ENCODE peak calls at places on chromosomes 12 and 14, in four cellular contexts. I, Q, B and N are unnamed samples.

GRCh38 chr12:73445658-73446324 is 1091.8 kb upstream of the ATXN7L3B start:
- DNase-seq in I (no peak), B (no peak), Q (no peak), N (no peak)

GRCh38 chr14:35254736-35255135 is 37.4 kb upstream of the PSMA6 start:
- DNase-seq in B (no peak), Q (no peak), I (no peak), N (no peak)

GRCh38 chr12:56007892-56008471 is 10.9 kb downstream of the SUOX start:
- DNase-seq in Q (no peak), I (no peak), B (no peak), N (no peak)

GRCh38 chr14:69580009-69580577 is 5.4 kb upstream of the CCDC177 start:
- DNase-seq in Q (no peak), I (peak), B (peak), N (no peak)

GRCh38 chr14:58362798-58363412 is 32.8 kb upstream of the TOMM20L start:
- DNase-seq in Q (no peak), B (no peak), I (no peak), N (no peak)

GRCh38 chr12:105992849-105993740 is 145.7 kb downstream of the NUAK1 start:
- DNase-seq in I (no peak), B (no peak), Q (no peak), N (no peak)

GRCh38 chr14:54836231-54836630 is 66.4 kb downstream of the GCH1 start:
- DNase-seq in Q (no peak), I (no peak), B (no peak), N (no peak)

GRCh38 chr14:75982724-75983358 is 1.0 kb upstream of the TGFB3 start:
- DNase-seq in Q (peak), I (no peak), B (no peak), N (no peak)

GRCh38 chr12:753401-754237 is 1.2 kb downstream of the WNK1 start:
- DNase-seq in I (peak), B (no peak), Q (peak), N (peak)

DNA sequence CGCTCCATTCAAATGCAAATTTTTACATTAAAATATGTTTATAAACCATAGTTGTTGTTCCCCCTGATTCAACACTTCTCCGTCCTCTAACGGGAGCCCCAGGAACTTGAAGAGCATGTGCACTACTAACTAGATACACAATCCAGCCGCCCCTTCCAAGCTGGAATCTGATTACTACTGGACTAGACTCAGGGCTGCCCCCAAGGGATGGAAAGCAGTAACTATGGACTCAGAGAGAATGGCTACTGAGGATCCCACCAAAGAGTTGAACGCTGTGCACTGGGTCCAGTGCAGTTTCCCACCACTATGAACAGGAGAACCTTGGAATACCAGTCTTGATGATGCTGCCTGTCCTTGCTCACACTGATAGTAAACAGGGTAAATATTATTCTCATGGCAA is 48.6 kb upstream of the PCNX1 start:
- DNase-seq in B (no peak), Q (no peak), I (no peak), N (no peak)
- TF ChIP-seq CTCF in B (no peak), Q (no peak), I (peak), N (no peak)

DNA sequence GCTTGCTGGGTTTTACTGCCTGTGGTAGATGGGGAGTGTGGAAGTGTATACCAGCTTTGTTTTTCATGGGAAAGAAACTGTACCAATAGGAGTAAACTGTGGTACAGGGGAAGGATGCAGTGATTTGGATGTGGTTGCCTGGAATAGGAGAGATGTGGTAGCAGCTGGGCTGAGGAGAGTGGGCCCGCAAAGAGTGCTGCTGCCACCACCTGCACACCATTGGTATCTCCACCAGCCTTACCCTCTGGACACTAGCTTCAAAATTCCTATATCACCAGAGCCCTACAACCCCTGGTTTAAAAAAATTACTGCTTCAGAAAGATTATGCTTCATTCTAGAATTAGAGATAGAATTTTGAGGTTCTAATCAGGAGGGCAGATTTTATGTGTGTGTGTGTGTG is 53.6 kb downstream of the AKAP6 start:
- DNase-seq in Q (no peak), B (no peak), I (no peak), N (no peak)
- TF ChIP-seq CTCF in Q (peak), B (peak), I (peak), N (no peak)

GRCh38 chr14:21643407-21643806 is 8.7 kb upstream of the OR10G2 start:
- DNase-seq in Q (no peak), B (no peak), I (no peak), N (no peak)
- TF ChIP-seq CTCF in Q (no peak), B (no peak), I (no peak), N (no peak)

DNA sequence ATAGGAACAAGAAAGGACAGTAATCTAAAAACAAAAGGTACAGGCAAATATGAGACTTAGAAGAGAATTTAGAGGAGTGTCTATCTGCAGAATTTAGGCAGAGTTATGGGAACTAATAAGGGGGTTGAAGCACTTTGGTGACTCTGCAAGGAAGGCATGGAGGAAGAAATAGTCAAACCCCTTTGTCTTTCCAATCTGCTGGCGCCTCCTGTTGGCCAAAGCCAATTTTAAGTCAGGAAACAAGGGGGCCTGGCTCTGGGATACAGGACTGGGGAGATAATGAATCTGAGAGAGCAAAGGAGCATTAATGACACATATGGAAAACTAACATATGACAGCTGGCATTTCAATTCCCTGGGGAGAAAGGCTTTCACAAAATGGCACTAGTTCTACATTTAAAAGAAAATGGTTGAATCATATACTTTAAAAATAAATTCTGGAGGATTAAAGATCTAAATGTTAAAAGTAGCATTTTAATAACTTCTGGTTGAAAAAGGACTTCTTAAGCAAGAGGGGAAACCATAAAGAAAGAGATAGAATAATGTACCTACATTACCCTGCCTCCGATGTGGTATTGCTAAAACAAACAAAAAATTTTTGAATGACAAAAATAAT is 48.5 kb upstream of the CSRP2 start:
- DNase-seq in Q (no peak), I (no peak), B (no peak), N (no peak)
- TF ChIP-seq CTCF in Q (peak), I (peak), B (peak), N (no peak)

DNA sequence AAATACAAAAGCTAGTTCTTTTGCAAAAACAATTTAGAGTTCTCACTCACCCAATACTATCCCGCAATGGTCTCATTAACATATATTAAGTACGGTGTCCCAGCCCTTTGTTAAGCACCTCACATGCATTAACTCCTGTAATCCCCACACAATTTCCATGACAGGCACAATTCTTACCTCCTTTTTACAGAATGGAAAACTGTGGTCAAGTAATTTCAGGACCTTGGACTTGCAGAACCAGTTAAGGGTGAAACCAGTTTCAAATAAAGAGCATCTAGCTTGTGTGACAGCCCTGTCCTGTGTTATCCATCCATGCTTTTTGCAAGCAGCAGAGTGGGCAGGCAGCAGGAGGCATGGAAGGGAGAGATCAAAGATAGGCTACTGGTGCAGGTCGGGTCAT is 470.8 kb downstream of the NELL2 start:
- DNase-seq in B (no peak), Q (no peak), I (no peak), N (no peak)
- TF ChIP-seq CTCF in B (no peak), Q (no peak), I (no peak), N (no peak)

DNA sequence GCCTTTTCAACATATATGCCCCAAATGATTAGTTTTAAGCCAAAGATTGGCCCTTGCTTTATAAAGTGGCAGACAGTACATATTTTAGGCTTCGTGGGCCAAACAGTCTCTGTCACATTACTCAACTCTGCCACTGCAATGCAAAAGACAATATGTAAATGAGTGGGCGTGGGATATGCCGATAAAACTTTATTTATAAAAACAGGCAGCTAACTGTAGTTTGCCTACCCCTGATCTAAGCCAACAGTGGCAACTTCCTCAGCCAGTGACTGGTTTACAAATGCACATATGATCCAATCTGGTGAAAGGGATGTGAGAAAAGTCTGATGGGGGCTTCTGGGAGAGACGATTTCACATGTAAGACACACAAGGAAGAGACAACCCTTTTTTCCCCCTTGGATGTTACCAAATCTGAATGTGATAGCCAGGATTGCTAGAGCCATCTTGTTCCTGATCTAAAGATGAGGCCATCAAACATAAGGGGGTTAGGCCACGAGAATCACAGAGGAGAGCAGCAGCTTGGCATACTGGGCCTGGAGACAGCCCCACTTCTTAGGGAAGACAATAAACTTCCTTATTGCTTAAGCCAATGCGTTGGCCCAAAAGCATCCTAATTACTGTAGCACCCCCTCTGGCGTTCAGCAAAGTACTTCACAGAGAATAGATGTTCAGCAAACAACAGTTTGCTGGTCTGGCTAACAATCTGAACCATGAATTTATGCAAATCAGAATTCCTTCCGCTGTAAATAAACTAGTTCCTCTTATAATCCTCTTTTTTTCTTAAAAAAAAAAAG is 75.2 kb upstream of the TMCC3 start:
- DNase-seq in I (no peak), B (peak), Q (no peak), N (no peak)
- TF ChIP-seq CTCF in I (no peak), B (peak), Q (peak), N (peak)

DNA sequence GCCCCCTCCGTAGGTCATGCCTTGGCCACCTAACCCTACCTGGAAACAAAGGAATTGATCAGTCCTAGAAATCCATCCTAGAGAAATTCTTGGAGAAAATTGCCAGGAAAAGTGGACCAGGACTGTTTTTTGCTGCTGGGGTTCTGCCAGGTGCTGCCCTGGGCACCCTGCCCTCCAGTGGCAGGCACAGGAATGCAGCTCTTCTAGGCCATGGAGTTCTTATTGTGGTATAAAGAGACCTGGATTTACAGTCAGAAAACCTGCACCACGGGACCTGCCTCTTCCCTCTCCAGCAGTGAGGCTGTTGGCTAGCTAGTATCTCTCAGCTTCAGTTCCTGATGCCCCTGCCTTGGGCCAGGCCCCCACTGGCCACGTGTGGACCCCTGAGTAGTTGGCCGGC is 59.7 kb downstream of the SLC24A4 start:
- DNase-seq in Q (no peak), I (no peak), B (no peak), N (no peak)
- TF ChIP-seq CTCF in Q (peak), I (no peak), B (peak), N (no peak)

GRCh38 chr12:4762773-4763172 is 42.6 kb downstream of the GALNT8 start:
- DNase-seq in B (no peak), Q (no peak), I (no peak), N (no peak)

GRCh38 chr12:4769073-4769472 is 48.9 kb downstream of the GALNT8 start:
- DNase-seq in B (no peak), Q (no peak), I (no peak), N (no peak)

GRCh38 chr12:4766445-4766844 is 46.2 kb downstream of the GALNT8 start:
- DNase-seq in Q (no peak), B (no peak), I (no peak), N (no peak)

GRCh38 chr12:4767181-4767580 is 47.0 kb downstream of the GALNT8 start:
- DNase-seq in B (no peak), I (no peak), Q (no peak), N (no peak)

DNA sequence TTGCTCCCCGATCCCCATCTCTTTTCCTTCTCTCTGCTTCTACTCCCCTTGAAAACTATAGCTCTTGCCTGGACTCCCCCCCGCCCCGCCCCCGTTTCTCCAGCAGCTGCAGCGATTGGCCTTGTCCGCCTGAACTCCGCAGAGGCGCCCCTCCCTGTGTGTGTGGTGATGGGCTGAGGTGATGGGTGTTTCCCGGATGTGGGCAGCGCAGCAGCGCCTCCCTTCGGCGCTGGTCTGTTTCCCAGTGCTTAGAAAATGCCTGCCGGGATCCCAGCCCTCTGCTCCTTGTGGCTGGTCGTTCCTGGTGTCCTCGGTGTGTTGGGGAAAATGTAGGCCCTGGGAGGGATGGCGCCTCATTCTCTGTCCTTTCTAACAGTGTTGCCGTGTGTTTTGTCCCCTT is 43.3 kb downstream of the GALNT8 start:
- DNase-seq in B (no peak), Q (no peak), I (peak), N (no peak)
- TF ChIP-seq CTCF in B (no peak), Q (no peak), I (no peak), N (no peak)